ENCODE peak calls at places on chromosomes 16 and 17, in eight cellular contexts. G is mucosa of descending colon; Y is CD4-positive, alpha-beta memory T cell; P is breast epithelium; B is tibial nerve; U is esophagus muscularis mucosa; F is neuronal stem cell; S is CD8-positive, alpha-beta memory T cell. O is an unnamed sample. For H3K4me1, the result is how much of the 10 kb centered on the place peaks cover.

GRCh38 chr17:19460695-19461094 is 49.7 kb downstream of the RNF112 start:
- DNase-seq in B (no peak), P (no peak), S (no peak), G (no peak), F (no peak), Y (no peak), U (no peak), O (no peak)

GRCh38 chr16:11497329-11497805 is 89.4 kb downstream of the LITAF start:
- DNase-seq in F (no peak), U (peak), B (peak), P (peak), G (peak), Y (no peak), S (no peak), O (no peak)

GRCh38 chr17:3885970-3886369 is 6.9 kb downstream of the CAMKK1 start:
- DNase-seq in F (no peak), P (no peak), G (no peak), U (no peak), Y (no peak), B (no peak), S (no peak), O (no peak)

GRCh38 chr17:66985338-66985737 is 20.8 kb downstream of the CACNG4 start:
- DNase-seq in G (no peak), F (no peak), U (no peak), B (no peak), P (no peak), Y (no peak), S (no peak), O (no peak)

GRCh38 chr16:72434159-72434558 is 262.2 kb upstream of the PMFBP1 start:
- DNase-seq in B (no peak), G (no peak), Y (no peak), S (no peak), F (peak), P (no peak), U (no peak), O (no peak)

GRCh38 chr16:47311738-47312505 is 148.9 kb downstream of the ITFG1 start:
- DNase-seq in Y (no peak), G (no peak), S (no peak), P (no peak), F (no peak), U (no peak), B (no peak), O (no peak)

GRCh38 chr17:14143678-14144077 is 74.4 kb downstream of the COX10 start:
- DNase-seq in U (no peak), G (no peak), F (no peak), S (no peak), Y (no peak), P (no peak), B (no peak), O (no peak)

GRCh38 chr16:78638371-78638770 is 538.9 kb downstream of the WWOX start:
- DNase-seq in S (no peak), Y (no peak), U (no peak), F (no peak), G (no peak), P (no peak), B (no peak), O (no peak)

GRCh38 chr16:11637320-11637719 is 30.9 kb upstream of the SNN start:
- DNase-seq in Y (no peak), G (no peak), B (no peak), P (no peak), S (no peak), U (no peak), F (no peak), O (no peak)

GRCh38 chr17:40554646-40555295 is 10.5 kb downstream of the CCR7 start:
- DNase-seq in Y (no peak), G (no peak), B (no peak), F (no peak), S (no peak), P (no peak), U (peak), O (no peak)

GRCh38 chr17:64180674-64181073 is 50.7 kb upstream of the ERN1 start:
- DNase-seq in U (no peak), F (no peak), P (no peak), G (no peak), S (no peak), Y (no peak), B (no peak), O (no peak)

GRCh38 chr16:85249830-85250455 is 137.7 kb upstream of the CIBAR2 start:
- DNase-seq in S (no peak), F (no peak), B (no peak), U (no peak), G (no peak), Y (no peak), P (no peak), O (no peak)

GRCh38 chr16:3874242-3874641 is 6.3 kb downstream of the CREBBP start:
- DNase-seq in U (no peak), G (peak), S (no peak), F (no peak), Y (no peak), P (no peak), B (no peak), O (no peak)
- H3K4me1 ChIP-seq in U (half or more), G (half or more), S (half or more), F (under half), Y (half or more), P (half or more), B (half or more), O (half or more)

GRCh38 chr17:31593806-31594205 is 202.3 kb downstream of the RAB11FIP4 start:
- DNase-seq in G (no peak), Y (no peak), P (no peak), F (no peak), S (no peak), B (no peak), U (no peak), O (no peak)
- H3K4me1 ChIP-seq in G (under half), Y (under half), P (under half), F (under half), S (under half), B (under half), U (under half), O (under half)

DNA sequence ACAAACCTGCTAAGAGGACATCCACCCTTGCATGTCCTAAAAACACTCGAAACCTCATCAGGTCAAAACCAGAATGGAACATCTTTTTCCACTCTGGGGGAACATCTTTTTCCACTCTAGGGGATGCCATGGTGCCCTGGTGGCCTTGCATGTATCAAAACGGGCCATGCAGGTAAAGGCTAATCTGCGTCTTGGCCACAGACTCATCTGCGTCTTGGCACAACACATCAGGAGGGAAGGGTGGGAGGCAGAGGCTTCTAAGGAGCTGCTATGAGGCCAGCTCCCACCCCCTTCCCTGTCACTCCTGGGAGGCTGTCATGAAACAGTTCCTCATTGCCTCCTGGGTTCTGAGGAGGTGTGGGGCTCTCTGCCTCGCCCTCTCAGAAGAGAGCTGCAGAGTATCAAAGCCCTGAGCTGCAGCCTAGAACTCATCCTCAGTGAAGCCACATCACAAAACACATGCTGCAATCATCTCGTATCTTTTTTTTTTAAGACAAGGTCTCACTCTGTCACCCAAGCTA is 27.6 kb downstream of the PARN start:
- DNase-seq in P (no peak), S (no peak), B (no peak), F (no peak), G (no peak), U (no peak), Y (no peak), O (no peak)
- H3K4me1 ChIP-seq in P (under half), S (under half), B (under half), F (under half), G (under half), U (under half), Y (under half), O (under half)

DNA sequence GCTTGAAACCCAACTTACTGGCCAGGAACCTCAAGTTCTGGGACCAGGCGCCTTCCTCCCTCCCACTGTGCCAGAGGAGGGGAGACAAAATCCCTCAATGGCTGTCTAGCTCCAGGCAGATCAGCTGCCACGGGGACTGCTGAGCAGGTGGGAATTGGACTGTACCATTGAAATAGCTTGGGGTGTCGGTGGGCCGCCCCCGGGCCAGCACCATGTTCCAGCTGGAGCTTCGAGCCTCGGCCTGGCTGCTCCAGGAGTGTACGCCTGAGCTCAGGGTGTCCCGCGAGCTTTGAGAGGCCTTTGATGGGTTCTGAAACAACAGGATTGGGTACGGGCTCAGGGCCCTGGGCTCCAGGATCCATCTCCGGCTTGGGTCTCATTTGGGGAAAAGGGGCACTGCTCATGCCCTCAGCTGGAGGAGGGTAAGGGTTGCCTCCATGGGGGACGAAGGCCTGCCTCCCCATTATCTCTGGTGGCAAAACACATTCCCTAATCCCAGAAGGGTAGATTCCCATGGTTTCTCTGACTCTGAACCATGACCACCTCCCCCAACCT is 4.6 kb upstream of the SPATA32 start:
- DNase-seq in Y (no peak), P (no peak), F (no peak), B (no peak), U (no peak), S (no peak), G (no peak), O (no peak)
- H3K4me1 ChIP-seq in Y (under half), P (under half), F (under half), B (under half), U (under half), S (under half), G (under half), O (under half)

DNA sequence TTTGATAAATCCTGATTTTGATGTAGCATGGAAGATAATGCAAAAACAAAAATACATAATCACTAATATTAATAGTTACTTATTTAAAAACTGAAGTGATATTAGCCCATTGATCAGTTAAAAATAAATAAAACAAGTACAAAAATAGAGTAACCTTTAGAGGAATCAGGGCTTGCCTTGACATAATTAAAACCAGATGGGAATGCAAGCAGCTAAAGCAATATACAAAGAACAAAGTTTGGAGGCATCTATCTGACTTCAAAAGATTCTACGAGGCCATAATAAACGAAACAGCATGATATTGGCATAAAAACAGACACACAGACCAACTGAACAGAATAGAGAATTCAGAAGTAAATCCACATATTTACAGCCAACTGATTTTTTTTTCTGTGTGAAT is 15.0 kb upstream of the HEATR3 start:
- DNase-seq in Y (no peak), G (no peak), F (no peak), B (no peak), S (no peak), U (no peak), P (no peak), O (no peak)
- H3K4me1 ChIP-seq in Y (under half), G (under half), F (under half), B (under half), S (under half), U (under half), P (under half), O (under half)

DNA sequence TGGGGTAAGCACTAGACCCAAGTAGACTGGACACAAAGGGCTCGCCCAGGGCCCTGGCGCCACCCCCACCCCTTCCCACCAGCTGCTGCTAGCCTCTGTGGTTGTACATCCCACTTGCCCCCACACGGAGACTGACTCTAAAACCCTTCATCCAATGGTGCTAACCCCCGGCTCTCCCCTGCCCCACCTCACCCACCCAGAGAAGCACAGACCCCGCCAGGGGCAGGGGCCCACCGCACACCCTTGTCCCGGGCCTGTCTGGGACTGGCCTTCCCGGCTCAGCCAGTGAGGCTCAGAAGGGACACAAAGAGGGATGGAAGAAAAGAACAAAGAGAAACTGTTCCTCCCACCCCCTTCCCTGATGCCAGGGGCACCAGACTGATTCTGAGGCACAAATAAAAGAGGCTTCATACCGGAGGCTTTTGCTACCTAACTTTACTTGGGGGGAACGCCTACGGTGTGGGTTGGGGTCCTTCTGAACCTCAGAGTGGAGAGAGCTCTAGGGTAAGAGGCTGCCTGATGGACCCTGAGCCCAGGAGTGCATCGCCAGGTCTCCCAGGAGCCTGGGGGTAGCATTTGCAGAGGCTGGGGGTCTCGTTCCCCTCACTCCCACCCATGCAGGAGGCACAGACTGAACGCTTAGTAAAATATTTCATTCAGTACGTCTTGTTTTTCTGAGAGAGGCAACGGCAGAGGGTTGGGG is 8.2 kb downstream of the CORO6 start:
- DNase-seq in G (no peak), S (no peak), P (no peak), U (no peak), B (no peak), Y (no peak), F (no peak), O (no peak)
- H3K4me1 ChIP-seq in G (under half), S (under half), P (under half), U (half or more), B (half or more), Y (half or more), F (under half), O (half or more)

GRCh38 chr17:59331929-59332889 is 754 bp downstream of the YPEL2 start:
- DNase-seq in S (peak), G (peak), Y (peak), B (no peak), P (no peak), U (no peak), F (peak), O (no peak)
- H3K4me1 ChIP-seq in S (half or more), G (under half), Y (half or more), B (under half), P (under half), U (half or more), F (under half), O (under half)

GRCh38 chr17:82234211-82235055 is 5.6 kb downstream of the SLC16A3 start:
- DNase-seq in Y (no peak), U (no peak), G (peak), F (no peak), S (no peak), P (no peak), B (no peak), O (no peak)
- H3K4me1 ChIP-seq in Y (half or more), U (half or more), G (half or more), F (under half), S (under half), P (under half), B (half or more), O (under half)

GRCh38 chr16:3800019-3800418 is 80.5 kb downstream of the CREBBP start:
- DNase-seq in F (no peak), Y (no peak), B (no peak), P (no peak), U (no peak), S (no peak), G (no peak), O (no peak)

GRCh38 chr16:3800477-3801270 is 79.8 kb downstream of the CREBBP start:
- DNase-seq in G (no peak), U (no peak), F (no peak), Y (no peak), P (no peak), B (no peak), S (no peak), O (no peak)

GRCh38 chr16:3808308-3809063 is 72.0 kb downstream of the CREBBP start:
- DNase-seq in S (no peak), F (no peak), Y (no peak), P (no peak), G (no peak), B (no peak), U (no peak), O (no peak)

GRCh38 chr16:3807425-3808123 is 72.9 kb downstream of the CREBBP start:
- DNase-seq in P (no peak), B (no peak), F (no peak), G (no peak), S (no peak), Y (no peak), U (no peak), O (no peak)

DNA sequence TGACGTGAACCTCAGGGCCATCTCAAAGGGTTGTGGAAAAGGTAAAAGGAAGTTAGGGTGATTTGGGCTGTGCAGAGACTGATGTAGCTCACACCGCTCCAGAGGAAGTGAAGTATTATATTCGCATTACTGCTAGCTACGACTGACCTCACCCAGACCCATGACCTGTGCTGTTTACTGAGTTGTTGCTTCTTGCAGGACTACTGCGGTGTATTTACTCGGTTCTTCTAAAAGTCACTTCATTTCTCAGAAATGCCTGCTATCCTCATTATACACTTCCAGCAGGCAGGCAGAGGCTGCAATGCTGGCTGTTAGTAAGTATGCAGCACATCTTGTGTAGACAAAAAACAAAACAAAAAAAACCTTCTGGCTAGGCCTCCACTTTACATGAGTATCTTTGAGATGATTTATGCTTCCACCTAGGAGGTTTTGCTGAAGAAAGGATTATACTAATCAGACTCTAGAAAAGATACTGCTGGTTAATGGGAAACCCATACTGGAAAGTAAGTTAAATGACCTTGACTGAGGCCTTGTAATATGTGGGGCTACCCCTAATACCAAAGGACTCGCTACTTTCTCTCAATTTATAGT is 76.0 kb downstream of the CREBBP start:
- DNase-seq in P (no peak), B (no peak), F (no peak), U (no peak), G (no peak), Y (no peak), S (no peak), O (no peak)
- H3K4me1 ChIP-seq in P (under half), B (under half), F (under half), U (half or more), G (under half), Y (half or more), S (half or more), O (under half)

O was measured in effector memory CD4-positive, alpha-beta T cell.